ENCODE peak calls at places on chromosomes 3 and 15, in six cellular contexts. One of them, this sample, is unnamed.

GRCh38 chr3:177523072-177523675 is 325.9 kb upstream of the TBL1XR1 start:
- DNase-seq in Panc1: no peak
- DNase-seq in HepG2: no peak
- DNase-seq in upper lobe of right lung: no peak
- DNase-seq in tibial artery: no peak
- DNase-seq in mammary epithelial cell: peak; percentile 24
- DNase-seq in this sample: no peak

GRCh38 chr3:159178209-159178897 is 376.5 kb downstream of the MFSD1 start:
- DNase-seq in Panc1: no peak
- DNase-seq in tibial artery: no peak
- DNase-seq in upper lobe of right lung: no peak
- DNase-seq in HepG2: no peak
- DNase-seq in mammary epithelial cell: no peak
- DNase-seq in this sample: no peak

GRCh38 chr3:31055757-31056156 is 161.3 kb upstream of the GADL1 start:
- DNase-seq in tibial artery: no peak
- DNase-seq in upper lobe of right lung: no peak
- DNase-seq in mammary epithelial cell: no peak
- DNase-seq in HepG2: no peak
- DNase-seq in Panc1: no peak
- DNase-seq in this sample: no peak

GRCh38 chr15:77762747-77763146 is 130.0 kb upstream of the LINGO1 start:
- DNase-seq in tibial artery: no peak
- DNase-seq in Panc1: no peak
- DNase-seq in upper lobe of right lung: no peak
- DNase-seq in mammary epithelial cell: no peak
- DNase-seq in HepG2: no peak
- DNase-seq in this sample: no peak

GRCh38 chr3:69865920-69866679 is 126.8 kb downstream of the MITF start:
- DNase-seq in upper lobe of right lung: peak; percentile 68
- DNase-seq in Panc1: no peak
- DNase-seq in tibial artery: peak; percentile 66
- DNase-seq in mammary epithelial cell: peak; percentile 62
- DNase-seq in HepG2: no peak
- DNase-seq in this sample: peak; percentile 69

GRCh38 chr3:197336348-197336747 is 37.9 kb upstream of the DLG1 start:
- DNase-seq in tibial artery: no peak
- DNase-seq in mammary epithelial cell: no peak
- DNase-seq in Panc1: no peak
- DNase-seq in HepG2: no peak
- DNase-seq in upper lobe of right lung: no peak
- DNase-seq in this sample: no peak

GRCh38 chr3:149179225-149179624 is 42.4 kb downstream of the CP start:
- DNase-seq in Panc1: peak; percentile 20
- DNase-seq in HepG2: no peak
- DNase-seq in tibial artery: no peak
- DNase-seq in upper lobe of right lung: no peak
- DNase-seq in mammary epithelial cell: peak; percentile 37
- DNase-seq in this sample: no peak

GRCh38 chr3:154904328-154904727 is 175.8 kb upstream of the MME start:
- DNase-seq in HepG2: peak; percentile 2
- DNase-seq in Panc1: no peak
- DNase-seq in tibial artery: no peak
- DNase-seq in upper lobe of right lung: no peak
- DNase-seq in mammary epithelial cell: peak; percentile 9
- DNase-seq in this sample: no peak

GRCh38 chr15:33328105-33328504 is 17.3 kb downstream of the RYR3 start:
- DNase-seq in Panc1: no peak
- DNase-seq in mammary epithelial cell: no peak
- DNase-seq in tibial artery: no peak
- DNase-seq in HepG2: no peak
- DNase-seq in upper lobe of right lung: no peak
- DNase-seq in this sample: no peak

GRCh38 chr3:179452166-179452544 is 885 bp upstream of the GNB4 start:
- DNase-seq in Panc1: no peak
- DNase-seq in upper lobe of right lung: no peak
- DNase-seq in HepG2: no peak
- DNase-seq in tibial artery: no peak
- DNase-seq in mammary epithelial cell: no peak
- DNase-seq in this sample: no peak

GRCh38 chr3:100009285-100010086 is 104.8 kb downstream of the FILIP1L start:
- DNase-seq in tibial artery: no peak
- DNase-seq in upper lobe of right lung: no peak
- DNase-seq in mammary epithelial cell: no peak
- DNase-seq in HepG2: no peak
- DNase-seq in Panc1: no peak
- DNase-seq in this sample: no peak

GRCh38 chr3:13261908-13262307 is 158.2 kb downstream of the NUP210 start:
- DNase-seq in upper lobe of right lung: no peak
- DNase-seq in tibial artery: no peak
- DNase-seq in HepG2: no peak
- DNase-seq in Panc1: no peak
- DNase-seq in mammary epithelial cell: no peak
- DNase-seq in this sample: peak; percentile 32

GRCh38 chr3:13258986-13259514 is 161.1 kb downstream of the NUP210 start:
- DNase-seq in mammary epithelial cell: no peak
- DNase-seq in HepG2: no peak
- DNase-seq in tibial artery: no peak
- DNase-seq in Panc1: no peak
- DNase-seq in upper lobe of right lung: no peak
- DNase-seq in this sample: peak; percentile 60

GRCh38 chr3:13261104-13261800 is 158.9 kb downstream of the NUP210 start:
- DNase-seq in upper lobe of right lung: no peak
- DNase-seq in HepG2: peak; percentile 33
- DNase-seq in tibial artery: no peak
- DNase-seq in mammary epithelial cell: no peak
- DNase-seq in Panc1: no peak
- DNase-seq in this sample: peak; percentile 73

GRCh38 chr3:13259831-13260230 is 160.3 kb downstream of the NUP210 start:
- DNase-seq in tibial artery: no peak
- DNase-seq in mammary epithelial cell: no peak
- DNase-seq in upper lobe of right lung: no peak
- DNase-seq in HepG2: no peak
- DNase-seq in Panc1: no peak
- DNase-seq in this sample: peak; percentile 4

GRCh38 chr3:13260259-13261103 is 159.6 kb downstream of the NUP210 start:
- DNase-seq in Panc1: no peak
- DNase-seq in HepG2: no peak
- DNase-seq in mammary epithelial cell: no peak
- DNase-seq in upper lobe of right lung: no peak
- DNase-seq in tibial artery: no peak
- DNase-seq in this sample: peak; percentile 57
- TF ChIP-seq CTCF in Panc1: no peak
- TF ChIP-seq CTCF in HepG2: no peak
- TF ChIP-seq CTCF in mammary epithelial cell: peak; percentile 20
- TF ChIP-seq CTCF in upper lobe of right lung: no peak
- TF ChIP-seq CTCF in tibial artery: no peak
- TF ChIP-seq CTCF in this sample: no peak

GRCh38 chr3:185594073-185594472 is 8.0 kb downstream of the SENP2 start:
- DNase-seq in upper lobe of right lung: no peak
- DNase-seq in HepG2: no peak
- DNase-seq in tibial artery: no peak
- DNase-seq in Panc1: no peak
- DNase-seq in mammary epithelial cell: no peak
- DNase-seq in this sample: no peak

GRCh38 chr3:185595520-185595919 is 9.4 kb downstream of the SENP2 start:
- DNase-seq in upper lobe of right lung: no peak
- DNase-seq in tibial artery: no peak
- DNase-seq in mammary epithelial cell: no peak
- DNase-seq in HepG2: no peak
- DNase-seq in Panc1: no peak
- DNase-seq in this sample: no peak
- H3K27me3 ChIP-seq in upper lobe of right lung: no peaks in the 10 kb centered on the region
- H3K27me3 ChIP-seq in tibial artery: no peaks in the 10 kb centered on the region
- H3K27me3 ChIP-seq in mammary epithelial cell: no peaks in the 10 kb centered on the region
- H3K27me3 ChIP-seq in HepG2: no peaks in the 10 kb centered on the region
- H3K27me3 ChIP-seq in Panc1: no peaks in the 10 kb centered on the region
- H3K27me3 ChIP-seq in this sample: no peaks in the 10 kb centered on the region

GRCh38 chr3:133488785-133489367 is 84.6 kb upstream of the CDV3 start:
- DNase-seq in HepG2: peak; percentile 44
- DNase-seq in Panc1: no peak
- DNase-seq in tibial artery: no peak
- DNase-seq in mammary epithelial cell: peak; percentile 58
- DNase-seq in upper lobe of right lung: no peak
- DNase-seq in this sample: no peak

GRCh38 chr3:133489466-133490085 is 83.9 kb upstream of the CDV3 start:
- DNase-seq in tibial artery: no peak
- DNase-seq in Panc1: no peak
- DNase-seq in HepG2: no peak
- DNase-seq in upper lobe of right lung: no peak
- DNase-seq in mammary epithelial cell: peak; percentile 58
- DNase-seq in this sample: no peak

GRCh38 chr3:133492159-133492860 is 81.2 kb upstream of the CDV3 start:
- DNase-seq in mammary epithelial cell: no peak
- DNase-seq in HepG2: no peak
- DNase-seq in tibial artery: no peak
- DNase-seq in Panc1: no peak
- DNase-seq in upper lobe of right lung: no peak
- DNase-seq in this sample: no peak

GRCh38 chr3:133491481-133492059 is 81.9 kb upstream of the CDV3 start:
- DNase-seq in tibial artery: no peak
- DNase-seq in HepG2: no peak
- DNase-seq in Panc1: no peak
- DNase-seq in mammary epithelial cell: no peak
- DNase-seq in upper lobe of right lung: no peak
- DNase-seq in this sample: no peak

DNA sequence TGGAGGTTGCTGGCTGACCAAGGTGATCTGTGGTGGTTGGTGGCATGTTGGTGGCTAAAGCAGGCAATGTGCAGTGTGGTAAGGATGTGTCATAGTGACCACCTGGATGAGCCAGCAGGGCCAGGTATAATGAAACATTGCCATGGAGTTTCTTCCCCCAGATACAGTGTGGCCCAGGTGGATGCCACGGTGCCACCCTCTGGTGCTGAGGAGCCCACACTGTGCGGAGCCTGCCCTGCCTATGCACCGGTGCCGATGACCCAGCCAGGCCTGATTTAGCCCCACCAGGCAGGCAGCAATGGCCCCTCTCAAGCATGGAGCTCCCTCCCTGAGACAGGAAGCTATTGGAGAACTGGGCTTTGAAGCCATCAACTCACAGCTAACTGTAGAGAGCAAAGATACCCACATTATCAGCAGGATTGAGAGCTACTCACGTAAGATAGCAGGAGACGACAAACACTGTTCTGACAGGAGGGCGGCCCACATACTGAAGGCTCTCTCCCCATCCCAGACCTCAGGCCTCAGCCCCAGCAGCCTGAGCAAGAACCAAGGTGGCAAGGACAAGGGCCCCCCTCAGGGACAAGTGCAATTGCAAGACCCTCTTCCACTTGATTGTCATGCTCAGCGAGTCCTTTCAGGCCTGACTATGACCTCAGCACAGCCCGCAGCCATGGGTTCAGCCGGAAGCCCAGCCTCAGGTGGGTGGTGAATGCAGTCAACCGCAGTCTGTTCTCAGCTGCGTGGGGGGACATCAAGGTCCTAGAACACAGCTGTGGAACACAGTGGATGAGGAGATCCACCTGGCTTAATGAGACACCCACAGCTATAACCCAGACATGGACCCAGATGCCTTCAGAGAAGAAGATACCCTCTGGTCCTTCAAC is 82.8 kb upstream of the CDV3 start:
- DNase-seq in Panc1: no peak
- DNase-seq in mammary epithelial cell: peak; percentile 9
- DNase-seq in upper lobe of right lung: no peak
- DNase-seq in HepG2: no peak
- DNase-seq in tibial artery: no peak
- DNase-seq in this sample: no peak
- H3K4me1 ChIP-seq in Panc1: peaks cover 10% of the 10 kb centered on the region
- H3K4me1 ChIP-seq in mammary epithelial cell: peaks cover 6% of the 10 kb centered on the region
- H3K4me1 ChIP-seq in upper lobe of right lung: peaks cover 7% of the 10 kb centered on the region
- H3K4me1 ChIP-seq in HepG2: peaks cover 17% of the 10 kb centered on the region
- H3K4me1 ChIP-seq in tibial artery: no peaks in the 10 kb centered on the region
- H3K4me1 ChIP-seq in this sample: no peaks in the 10 kb centered on the region

DNA sequence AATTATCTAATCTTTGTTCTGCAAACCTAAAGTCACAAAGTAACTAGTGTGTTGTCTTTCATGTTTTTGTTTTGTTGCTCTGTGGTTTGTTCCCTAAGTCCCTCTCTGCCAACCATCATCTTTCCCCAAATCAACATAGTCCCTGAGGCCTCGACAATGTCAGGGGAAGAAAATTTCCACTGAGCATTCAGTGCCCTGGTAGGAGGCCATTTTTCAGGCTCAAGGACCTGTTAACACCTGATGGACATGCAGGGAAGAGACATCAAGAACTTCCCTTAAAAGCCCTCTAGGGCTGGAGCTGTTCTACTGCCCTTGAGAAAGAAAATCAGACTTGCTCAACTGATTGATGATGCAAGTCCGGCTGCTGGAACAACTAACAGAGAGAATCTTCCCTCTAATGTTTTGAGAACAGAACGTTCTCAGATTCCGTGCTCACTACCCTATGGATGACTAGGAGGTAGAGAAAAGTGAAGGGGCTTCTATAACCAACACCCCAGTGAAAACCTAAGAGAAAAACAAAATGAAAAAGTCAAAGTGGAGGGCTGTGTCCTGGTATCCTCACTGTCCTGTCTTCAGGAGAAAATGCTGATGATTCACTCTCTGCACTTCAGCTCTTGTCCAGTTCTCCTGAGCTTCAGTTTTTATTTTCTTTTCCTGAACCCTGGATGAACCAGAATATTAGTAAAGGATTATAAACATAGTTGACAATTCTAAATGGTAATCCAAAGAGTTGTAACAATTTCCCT is 373.1 kb downstream of the FOXP1 start:
- DNase-seq in upper lobe of right lung: no peak
- DNase-seq in HepG2: peak; percentile 87
- DNase-seq in tibial artery: peak; percentile 84
- DNase-seq in mammary epithelial cell: peak; percentile 29
- DNase-seq in Panc1: no peak
- DNase-seq in this sample: no peak
- TF ChIP-seq CTCF in upper lobe of right lung: no peak
- TF ChIP-seq CTCF in HepG2: no peak
- TF ChIP-seq CTCF in tibial artery: peak; percentile 61
- TF ChIP-seq CTCF in mammary epithelial cell: no peak
- TF ChIP-seq CTCF in Panc1: no peak
- TF ChIP-seq CTCF in this sample: no peak